ENCODE peak calls at places on chromosomes 4 and X, in ten cellular contexts. One of them, this sample, is unnamed.

GRCh38 chr4:98166025-98166730 is 22.9 kb upstream of the STPG2 start:
- DNase-seq in GM23338: no peak
- DNase-seq in coronary artery: no peak
- DNase-seq in DND-41: no peak
- DNase-seq in fibroblast of mammary gland: peak
- DNase-seq in tibial artery: no peak
- DNase-seq in omental fat pad: no peak
- DNase-seq in dorsolateral prefrontal cortex: no peak
- DNase-seq in WTC11: no peak
- DNase-seq in ovary: no peak
- DNase-seq in this sample: no peak

GRCh38 chr4:158538911-158539310 is 17.2 kb downstream of the RXFP1 start:
- DNase-seq in GM23338: no peak
- DNase-seq in coronary artery: no peak
- DNase-seq in DND-41: no peak
- DNase-seq in fibroblast of mammary gland: no peak
- DNase-seq in tibial artery: no peak
- DNase-seq in omental fat pad: no peak
- DNase-seq in dorsolateral prefrontal cortex: no peak
- DNase-seq in WTC11: no peak
- DNase-seq in ovary: no peak
- DNase-seq in this sample: no peak

GRCh38 chr4:11496313-11496956 is 67.7 kb upstream of the HS3ST1 start:
- DNase-seq in GM23338: no peak
- DNase-seq in coronary artery: no peak
- DNase-seq in DND-41: no peak
- DNase-seq in fibroblast of mammary gland: no peak
- DNase-seq in tibial artery: no peak
- DNase-seq in omental fat pad: no peak
- DNase-seq in dorsolateral prefrontal cortex: no peak
- DNase-seq in WTC11: no peak
- DNase-seq in ovary: no peak
- DNase-seq in this sample: no peak

GRCh38 chr4:159410076-159410777 is 307.3 kb downstream of the RAPGEF2 start:
- DNase-seq in GM23338: no peak
- DNase-seq in coronary artery: no peak
- DNase-seq in DND-41: no peak
- DNase-seq in fibroblast of mammary gland: peak
- DNase-seq in tibial artery: no peak
- DNase-seq in omental fat pad: no peak
- DNase-seq in dorsolateral prefrontal cortex: no peak
- DNase-seq in WTC11: no peak
- DNase-seq in ovary: no peak
- DNase-seq in this sample: no peak

GRCh38 chr4:106063009-106063408 is 167.7 kb downstream of the NPNT start:
- DNase-seq in GM23338: no peak
- DNase-seq in coronary artery: no peak
- DNase-seq in DND-41: no peak
- DNase-seq in fibroblast of mammary gland: no peak
- DNase-seq in tibial artery: no peak
- DNase-seq in omental fat pad: no peak
- DNase-seq in dorsolateral prefrontal cortex: no peak
- DNase-seq in WTC11: no peak
- DNase-seq in ovary: no peak
- DNase-seq in this sample: no peak

GRCh38 chrX:41730101-41730500 is 6.1 kb downstream of the GPR82 start:
- DNase-seq in GM23338: no peak
- DNase-seq in coronary artery: no peak
- DNase-seq in DND-41: no peak
- DNase-seq in fibroblast of mammary gland: peak
- DNase-seq in tibial artery: no peak
- DNase-seq in omental fat pad: no peak
- DNase-seq in dorsolateral prefrontal cortex: no peak
- DNase-seq in WTC11: no peak
- DNase-seq in ovary: no peak
- DNase-seq in this sample: no peak

GRCh38 chr4:154491731-154492249 is at the start of gene DCHS2:
- DNase-seq in GM23338: peak
- DNase-seq in coronary artery: no peak
- DNase-seq in DND-41: no peak
- DNase-seq in fibroblast of mammary gland: no peak
- DNase-seq in tibial artery: no peak
- DNase-seq in omental fat pad: no peak
- DNase-seq in dorsolateral prefrontal cortex: peak
- DNase-seq in WTC11: peak
- DNase-seq in ovary: peak
- DNase-seq in this sample: peak

GRCh38 chrX:133859860-133860259 is 125.5 kb downstream of the GPC3 start:
- DNase-seq in GM23338: no peak
- DNase-seq in coronary artery: no peak
- DNase-seq in DND-41: no peak
- DNase-seq in fibroblast of mammary gland: peak
- DNase-seq in tibial artery: peak
- DNase-seq in omental fat pad: no peak
- DNase-seq in dorsolateral prefrontal cortex: no peak
- DNase-seq in WTC11: no peak
- DNase-seq in ovary: peak
- DNase-seq in this sample: no peak

GRCh38 chr4:107379054-107379869 is 340.8 kb downstream of the PAPSS1 start:
- DNase-seq in GM23338: peak
- DNase-seq in coronary artery: no peak
- DNase-seq in DND-41: no peak
- DNase-seq in fibroblast of mammary gland: peak
- DNase-seq in tibial artery: no peak
- DNase-seq in omental fat pad: no peak
- DNase-seq in dorsolateral prefrontal cortex: no peak
- DNase-seq in WTC11: no peak
- DNase-seq in ovary: no peak
- DNase-seq in this sample: no peak

GRCh38 chr4:107380190-107380589 is 339.8 kb downstream of the PAPSS1 start:
- DNase-seq in GM23338: no peak
- DNase-seq in coronary artery: no peak
- DNase-seq in DND-41: no peak
- DNase-seq in fibroblast of mammary gland: no peak
- DNase-seq in tibial artery: no peak
- DNase-seq in omental fat pad: no peak
- DNase-seq in dorsolateral prefrontal cortex: no peak
- DNase-seq in WTC11: no peak
- DNase-seq in ovary: no peak
- DNase-seq in this sample: no peak

GRCh38 chr4:107376293-107376692 is 340.2 kb upstream of the DKK2 start:
- DNase-seq in GM23338: no peak
- DNase-seq in coronary artery: no peak
- DNase-seq in DND-41: no peak
- DNase-seq in fibroblast of mammary gland: no peak
- DNase-seq in tibial artery: no peak
- DNase-seq in omental fat pad: no peak
- DNase-seq in dorsolateral prefrontal cortex: no peak
- DNase-seq in WTC11: no peak
- DNase-seq in ovary: no peak
- DNase-seq in this sample: no peak

DNA sequence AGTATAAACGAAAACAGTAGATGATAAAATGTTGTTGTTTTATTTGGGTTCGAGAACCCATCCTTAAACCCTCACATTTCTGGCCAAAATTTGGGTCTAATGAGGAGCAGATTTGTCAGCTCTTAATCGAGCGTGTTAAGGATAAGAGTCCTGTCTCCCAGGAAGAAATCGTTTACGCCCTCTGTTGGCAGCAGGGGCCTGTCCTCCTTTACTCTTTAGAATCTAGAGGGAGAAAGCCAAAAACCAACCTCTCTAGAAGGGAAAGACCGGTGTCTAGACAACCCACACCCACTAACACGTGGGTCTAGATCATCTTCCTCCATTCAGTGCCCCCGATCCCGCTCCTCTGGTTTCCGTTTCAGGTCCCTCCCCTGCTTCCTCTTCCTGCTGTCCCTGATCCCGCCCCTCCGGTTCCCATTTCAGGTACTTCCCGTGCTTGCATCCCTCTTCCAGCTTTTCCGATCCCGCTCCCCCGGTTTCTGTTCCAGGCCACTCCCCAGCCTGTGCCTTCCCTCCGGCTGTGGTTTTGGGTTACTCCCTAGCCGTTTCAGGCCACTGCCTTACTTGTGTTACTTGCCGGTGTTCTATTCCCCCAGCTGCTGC is 339.1 kb downstream of the PAPSS1 start:
- DNase-seq in GM23338: peak
- DNase-seq in coronary artery: no peak
- DNase-seq in DND-41: no peak
- DNase-seq in fibroblast of mammary gland: peak
- DNase-seq in tibial artery: no peak
- DNase-seq in omental fat pad: no peak
- DNase-seq in dorsolateral prefrontal cortex: no peak
- DNase-seq in WTC11: peak
- DNase-seq in ovary: no peak
- DNase-seq in this sample: no peak
- TF ChIP-seq CTCF in GM23338: peak
- TF ChIP-seq CTCF in coronary artery: no peak
- TF ChIP-seq CTCF in DND-41: no peak
- TF ChIP-seq CTCF in fibroblast of mammary gland: peak
- TF ChIP-seq CTCF in tibial artery: no peak
- TF ChIP-seq CTCF in omental fat pad: no peak
- TF ChIP-seq CTCF in dorsolateral prefrontal cortex: no peak
- TF ChIP-seq CTCF in WTC11: no peak
- TF ChIP-seq CTCF in ovary: no peak
- TF ChIP-seq CTCF in this sample: no peak

GRCh38 chr4:99205104-99205979 is 13.7 kb downstream of the ADH6 start:
- DNase-seq in GM23338: peak
- DNase-seq in coronary artery: no peak
- DNase-seq in DND-41: no peak
- DNase-seq in fibroblast of mammary gland: peak
- DNase-seq in tibial artery: peak
- DNase-seq in omental fat pad: no peak
- DNase-seq in dorsolateral prefrontal cortex: no peak
- DNase-seq in WTC11: no peak
- DNase-seq in ovary: peak
- DNase-seq in this sample: no peak

GRCh38 chr4:99202536-99202935 is 16.5 kb downstream of the ADH6 start:
- DNase-seq in GM23338: no peak
- DNase-seq in coronary artery: no peak
- DNase-seq in DND-41: no peak
- DNase-seq in fibroblast of mammary gland: peak
- DNase-seq in tibial artery: no peak
- DNase-seq in omental fat pad: no peak
- DNase-seq in dorsolateral prefrontal cortex: no peak
- DNase-seq in WTC11: no peak
- DNase-seq in ovary: peak
- DNase-seq in this sample: no peak

GRCh38 chr4:99201687-99202086 is 17.4 kb downstream of the ADH6 start:
- DNase-seq in GM23338: no peak
- DNase-seq in coronary artery: no peak
- DNase-seq in DND-41: no peak
- DNase-seq in fibroblast of mammary gland: peak
- DNase-seq in tibial artery: no peak
- DNase-seq in omental fat pad: no peak
- DNase-seq in dorsolateral prefrontal cortex: no peak
- DNase-seq in WTC11: no peak
- DNase-seq in ovary: no peak
- DNase-seq in this sample: no peak

GRCh38 chr4:99200148-99200547 is 18.9 kb downstream of the ADH6 start:
- DNase-seq in GM23338: no peak
- DNase-seq in coronary artery: no peak
- DNase-seq in DND-41: no peak
- DNase-seq in fibroblast of mammary gland: no peak
- DNase-seq in tibial artery: no peak
- DNase-seq in omental fat pad: no peak
- DNase-seq in dorsolateral prefrontal cortex: no peak
- DNase-seq in WTC11: no peak
- DNase-seq in ovary: no peak
- DNase-seq in this sample: no peak

DNA sequence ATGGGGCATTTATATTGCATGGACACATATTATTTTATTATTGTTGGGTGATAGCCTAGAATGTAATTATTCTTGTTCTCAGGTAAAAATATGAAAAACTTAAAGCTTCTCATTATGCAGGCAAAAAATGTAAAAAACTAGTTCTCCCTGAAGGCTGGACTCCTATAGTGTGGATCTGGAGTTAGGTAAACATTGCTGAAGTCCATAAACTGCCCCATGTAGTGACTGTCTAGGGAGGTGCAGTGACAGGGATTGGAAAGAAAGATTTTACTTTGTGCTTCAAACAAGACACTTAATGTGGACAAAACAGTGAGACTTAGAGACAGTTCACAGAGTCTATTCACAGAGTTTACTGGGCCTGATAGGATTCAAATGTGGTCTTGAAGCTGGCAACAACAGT is 17.0 kb downstream of the ADH6 start:
- DNase-seq in GM23338: no peak
- DNase-seq in coronary artery: no peak
- DNase-seq in DND-41: no peak
- DNase-seq in fibroblast of mammary gland: no peak
- DNase-seq in tibial artery: no peak
- DNase-seq in omental fat pad: no peak
- DNase-seq in dorsolateral prefrontal cortex: no peak
- DNase-seq in WTC11: no peak
- DNase-seq in ovary: no peak
- DNase-seq in this sample: no peak
- TF ChIP-seq CTCF in GM23338: no peak
- TF ChIP-seq CTCF in coronary artery: no peak
- TF ChIP-seq CTCF in DND-41: no peak
- TF ChIP-seq CTCF in fibroblast of mammary gland: no peak
- TF ChIP-seq CTCF in tibial artery: no peak
- TF ChIP-seq CTCF in omental fat pad: no peak
- TF ChIP-seq CTCF in dorsolateral prefrontal cortex: no peak
- TF ChIP-seq CTCF in WTC11: no peak
- TF ChIP-seq CTCF in ovary: no peak
- TF ChIP-seq CTCF in this sample: no peak

GRCh38 chrX:136170109-136170800 is 22.9 kb downstream of the FHL1 start:
- DNase-seq in GM23338: no peak
- DNase-seq in coronary artery: no peak
- DNase-seq in DND-41: no peak
- DNase-seq in fibroblast of mammary gland: peak
- DNase-seq in tibial artery: no peak
- DNase-seq in omental fat pad: no peak
- DNase-seq in dorsolateral prefrontal cortex: no peak
- DNase-seq in WTC11: no peak
- DNase-seq in ovary: no peak
- DNase-seq in this sample: no peak

GRCh38 chrX:136163694-136164093 is 16.4 kb downstream of the FHL1 start:
- DNase-seq in GM23338: no peak
- DNase-seq in coronary artery: no peak
- DNase-seq in DND-41: no peak
- DNase-seq in fibroblast of mammary gland: peak
- DNase-seq in tibial artery: no peak
- DNase-seq in omental fat pad: no peak
- DNase-seq in dorsolateral prefrontal cortex: no peak
- DNase-seq in WTC11: no peak
- DNase-seq in ovary: no peak
- DNase-seq in this sample: no peak

GRCh38 chrX:136168929-136169735 is 21.8 kb downstream of the FHL1 start:
- DNase-seq in GM23338: peak
- DNase-seq in coronary artery: peak
- DNase-seq in DND-41: no peak
- DNase-seq in fibroblast of mammary gland: peak
- DNase-seq in tibial artery: peak
- DNase-seq in omental fat pad: no peak
- DNase-seq in dorsolateral prefrontal cortex: no peak
- DNase-seq in WTC11: peak
- DNase-seq in ovary: peak
- DNase-seq in this sample: no peak

GRCh38 chrX:136162827-136163427 is 15.6 kb downstream of the FHL1 start:
- DNase-seq in GM23338: peak
- DNase-seq in coronary artery: no peak
- DNase-seq in DND-41: peak
- DNase-seq in fibroblast of mammary gland: peak
- DNase-seq in tibial artery: peak
- DNase-seq in omental fat pad: no peak
- DNase-seq in dorsolateral prefrontal cortex: no peak
- DNase-seq in WTC11: peak
- DNase-seq in ovary: peak
- DNase-seq in this sample: no peak

DNA sequence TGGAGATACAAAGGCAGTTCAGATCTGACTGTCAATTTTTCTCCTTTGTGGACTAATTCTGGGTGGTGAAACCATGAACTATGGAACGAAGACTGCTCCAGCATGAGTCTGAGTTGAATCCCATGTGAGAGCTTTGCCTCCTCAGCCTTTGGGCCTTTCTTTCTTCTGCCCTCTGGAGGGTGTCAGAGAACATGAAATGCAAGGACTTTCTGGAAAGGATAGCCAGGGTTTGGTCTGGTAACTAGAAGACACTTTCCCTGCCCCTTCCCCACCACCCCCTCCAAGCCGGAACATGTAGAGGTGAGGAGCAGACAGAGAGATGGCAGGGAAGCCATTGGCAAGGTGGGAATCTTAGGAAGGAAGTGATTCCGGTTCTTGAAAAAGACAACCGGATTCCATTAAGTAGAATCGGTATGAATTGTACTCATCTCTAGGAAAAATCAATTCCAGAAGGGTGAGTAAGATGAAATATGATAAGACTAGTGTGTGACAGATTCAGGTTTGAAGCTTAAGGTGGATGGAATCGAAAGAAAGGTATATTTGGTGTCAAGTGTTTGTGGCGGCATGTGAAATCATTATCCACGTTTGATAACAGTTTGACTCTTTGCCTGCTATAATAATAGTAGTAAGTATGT is 19.0 kb downstream of the FHL1 start:
- DNase-seq in GM23338: peak
- DNase-seq in coronary artery: no peak
- DNase-seq in DND-41: no peak
- DNase-seq in fibroblast of mammary gland: peak
- DNase-seq in tibial artery: no peak
- DNase-seq in omental fat pad: no peak
- DNase-seq in dorsolateral prefrontal cortex: no peak
- DNase-seq in WTC11: no peak
- DNase-seq in ovary: no peak
- DNase-seq in this sample: no peak
- TF ChIP-seq CTCF in GM23338: peak
- TF ChIP-seq CTCF in coronary artery: no peak
- TF ChIP-seq CTCF in DND-41: peak
- TF ChIP-seq CTCF in fibroblast of mammary gland: peak
- TF ChIP-seq CTCF in tibial artery: peak
- TF ChIP-seq CTCF in omental fat pad: no peak
- TF ChIP-seq CTCF in dorsolateral prefrontal cortex: peak
- TF ChIP-seq CTCF in WTC11: no peak
- TF ChIP-seq CTCF in ovary: no peak
- TF ChIP-seq CTCF in this sample: no peak

GRCh38 chr4:59247032-59247431 is 1953.1 kb upstream of the ADGRL3 start:
- DNase-seq in GM23338: peak
- DNase-seq in coronary artery: no peak
- DNase-seq in DND-41: no peak
- DNase-seq in fibroblast of mammary gland: no peak
- DNase-seq in tibial artery: no peak
- DNase-seq in omental fat pad: no peak
- DNase-seq in dorsolateral prefrontal cortex: no peak
- DNase-seq in WTC11: no peak
- DNase-seq in ovary: no peak
- DNase-seq in this sample: no peak
- TF ChIP-seq CTCF in GM23338: peak
- TF ChIP-seq CTCF in coronary artery: no peak
- TF ChIP-seq CTCF in DND-41: peak
- TF ChIP-seq CTCF in fibroblast of mammary gland: no peak
- TF ChIP-seq CTCF in tibial artery: peak
- TF ChIP-seq CTCF in omental fat pad: no peak
- TF ChIP-seq CTCF in dorsolateral prefrontal cortex: peak
- TF ChIP-seq CTCF in WTC11: no peak
- TF ChIP-seq CTCF in ovary: no peak
- TF ChIP-seq CTCF in this sample: peak